ENCODE peak calls at places on chromosomes 16 and 17, in four cellular contexts. One of them, this sample, is unnamed.

GRCh38 chr17:12990041-12990808 is 27.6 kb downstream of the ELAC2 start:
- DNase-seq in iris pigment epithelial cell: no peak
- DNase-seq in effector CD4-positive, alpha-beta T cell: no peak
- DNase-seq in bronchial epithelial cell: no peak
- DNase-seq in this sample: no peak

GRCh38 chr16:83577201-83577600 is 230.6 kb upstream of the HSBP1 start:
- DNase-seq in iris pigment epithelial cell: no peak
- DNase-seq in effector CD4-positive, alpha-beta T cell: no peak
- DNase-seq in bronchial epithelial cell: no peak
- DNase-seq in this sample: no peak

GRCh38 chr16:57577691-57578224 is 35.3 kb downstream of the ADGRG5 start:
- DNase-seq in iris pigment epithelial cell: no peak
- DNase-seq in effector CD4-positive, alpha-beta T cell: no peak
- DNase-seq in bronchial epithelial cell: no peak
- DNase-seq in this sample: no peak

GRCh38 chr16:30046178-30046577 is 15.1 kb upstream of the TLCD3B start:
- DNase-seq in iris pigment epithelial cell: no peak
- DNase-seq in effector CD4-positive, alpha-beta T cell: no peak
- DNase-seq in bronchial epithelial cell: peak; percentile 39
- DNase-seq in this sample: no peak

GRCh38 chr17:49572806-49573420 is 2.8 kb upstream of the NXPH3 start:
- DNase-seq in iris pigment epithelial cell: no peak
- DNase-seq in effector CD4-positive, alpha-beta T cell: no peak
- DNase-seq in bronchial epithelial cell: no peak
- DNase-seq in this sample: no peak

GRCh38 chr16:60485877-60486489 is 1550.3 kb downstream of the CDH8 start:
- DNase-seq in iris pigment epithelial cell: no peak
- DNase-seq in effector CD4-positive, alpha-beta T cell: no peak
- DNase-seq in bronchial epithelial cell: no peak
- DNase-seq in this sample: no peak

GRCh38 chr17:66451188-66452149 is 149.1 kb downstream of the PRKCA start:
- DNase-seq in iris pigment epithelial cell: no peak
- DNase-seq in effector CD4-positive, alpha-beta T cell: no peak
- DNase-seq in bronchial epithelial cell: no peak
- DNase-seq in this sample: no peak

GRCh38 chr17:64448665-64449512 is at the start of gene MILR1:
- DNase-seq in iris pigment epithelial cell: peak; percentile 98
- DNase-seq in effector CD4-positive, alpha-beta T cell: no peak
- DNase-seq in bronchial epithelial cell: peak; percentile 27
- DNase-seq in this sample: no peak

GRCh38 chr16:72666267-72666666 is 381.7 kb downstream of the ZFHX3 start:
- DNase-seq in iris pigment epithelial cell: no peak
- DNase-seq in effector CD4-positive, alpha-beta T cell: no peak
- DNase-seq in bronchial epithelial cell: no peak
- DNase-seq in this sample: no peak

GRCh38 chr16:27314161-27314723 is 468 bp downstream of the IL4R start:
- DNase-seq in iris pigment epithelial cell: peak; percentile 96
- DNase-seq in effector CD4-positive, alpha-beta T cell: peak; percentile 45
- DNase-seq in bronchial epithelial cell: peak; percentile 87
- DNase-seq in this sample: peak; percentile 54

GRCh38 chr17:38464723-38465419 is 36.6 kb downstream of the ARHGAP23 start:
- DNase-seq in iris pigment epithelial cell: peak; percentile 94
- DNase-seq in effector CD4-positive, alpha-beta T cell: no peak
- DNase-seq in bronchial epithelial cell: peak; percentile 78
- DNase-seq in this sample: no peak

GRCh38 chr17:80992948-80993624 is 1.4 kb downstream of the CHMP6 start:
- DNase-seq in iris pigment epithelial cell: no peak
- DNase-seq in effector CD4-positive, alpha-beta T cell: no peak
- DNase-seq in bronchial epithelial cell: no peak
- DNase-seq in this sample: no peak

GRCh38 chr17:42617956-42618431 is 8.5 kb downstream of the TUBG1 start:
- DNase-seq in iris pigment epithelial cell: no peak
- DNase-seq in effector CD4-positive, alpha-beta T cell: no peak
- DNase-seq in bronchial epithelial cell: peak; percentile 4
- DNase-seq in this sample: no peak

GRCh38 chr16:22313141-22313781 is 16.1 kb downstream of the POLR3E start:
- DNase-seq in iris pigment epithelial cell: no peak
- DNase-seq in effector CD4-positive, alpha-beta T cell: no peak
- DNase-seq in bronchial epithelial cell: no peak
- DNase-seq in this sample: no peak

This sample was measured in activated CD4-positive, alpha-beta T cell treated with anti-CD3 and anti-CD28 coated beads for 4 hours.